ENCODE peak calls at places on chromosomes 4 and X, in four cellular contexts. K is MM.1S, G is cardiac muscle cell, J is psoas muscle. Y is an unnamed sample.

GRCh38 chr4:46274717-46275116 is 115.2 kb downstream of the GABRA2 start:
- DNase-seq in K (no peak), G (peak), J (no peak), Y (no peak)

GRCh38 chr4:156146581-156146980 is 192.9 kb upstream of the CTSO start:
- DNase-seq in K (no peak), G (no peak), J (no peak), Y (no peak)

GRCh38 chr4:99669084-99669483 is 11.5 kb upstream of the C4orf54 start:
- DNase-seq in K (no peak), G (no peak), J (no peak), Y (no peak)

GRCh38 chr4:54085284-54085683 is 14.7 kb upstream of the GSX2 start:
- DNase-seq in K (no peak), G (peak), J (peak), Y (no peak)

GRCh38 chr4:22573198-22573597 is 57.3 kb upstream of the ADGRA3 start:
- DNase-seq in K (no peak), G (peak), J (peak), Y (no peak)

GRCh38 chr4:73707918-73708577 is 32.3 kb upstream of the CXCL8 start:
- DNase-seq in K (no peak), G (peak), J (peak), Y (no peak)

GRCh38 chr4:72969957-72970356 is 99.6 kb downstream of the COX18 start:
- DNase-seq in K (no peak), G (peak), J (no peak), Y (no peak)

GRCh38 chr4:169557061-169557636 is 55.2 kb downstream of the NEK1 start:
- DNase-seq in K (no peak), G (no peak), J (no peak), Y (no peak)

GRCh38 chr4:86092684-86093083 is 267.2 kb downstream of the MAPK10 start:
- DNase-seq in K (no peak), G (peak), J (no peak), Y (no peak)

GRCh38 chr4:173119818-173120217 is 48.8 kb upstream of the GALNT7 start:
- DNase-seq in K (no peak), G (no peak), J (no peak), Y (no peak)

GRCh38 chr4:39365360-39365759 is 802 bp downstream of the RFC1 start:
- DNase-seq in K (no peak), G (no peak), J (no peak), Y (no peak)

GRCh38 chrX:2320580-2321327 is 180.0 kb downstream of the DHRSX start:
- DNase-seq in K (no peak), G (peak), J (peak), Y (peak)

GRCh38 chrX:12007881-12008280 is 130.4 kb upstream of the FRMPD4 start:
- DNase-seq in K (no peak), G (peak), J (no peak), Y (no peak)

GRCh38 chrX:121336831-121337421 is 289.5 kb downstream of the GLUD2 start:
- DNase-seq in K (no peak), G (no peak), J (no peak), Y (no peak)

GRCh38 chrX:9189286-9189685 is 155.4 kb upstream of the FAM9B start:
- DNase-seq in K (no peak), G (no peak), J (no peak), Y (no peak)

GRCh38 chr4:3361896-3362295 is 69.1 kb downstream of the RGS12 start:
- DNase-seq in K (no peak), G (no peak), J (no peak), Y (no peak)
- H3K27ac ChIP-seq in K (no peak), G (no peak), J (no peak), Y (no peak)

DNA sequence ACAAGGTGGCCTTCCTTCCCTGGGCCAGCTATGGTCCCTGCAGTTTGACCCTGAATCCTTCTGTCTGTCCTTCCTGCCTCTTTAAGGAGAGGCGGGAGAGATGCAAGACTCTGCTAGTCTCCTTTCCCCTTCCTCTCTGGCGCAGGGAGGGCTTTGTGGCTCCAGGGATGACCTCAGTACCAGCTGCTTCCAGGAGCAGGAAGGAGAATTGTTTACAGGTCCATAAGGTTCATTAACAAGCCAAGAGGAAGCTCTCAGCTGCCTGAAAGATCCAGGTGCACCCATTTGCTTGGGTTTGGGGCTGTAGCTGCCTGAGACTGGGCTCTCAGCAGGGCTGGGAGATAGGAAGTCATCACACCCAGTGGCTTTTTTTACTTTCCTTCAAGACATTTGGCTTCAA is 4.0 kb upstream of the FATE1 start:
- DNase-seq in K (no peak), G (no peak), J (no peak), Y (no peak)
- H3K27ac ChIP-seq in K (no peak), G (no peak), J (no peak), Y (no peak)

GRCh38 chr4:107721436-107722090 is 1.5 kb upstream of the PAPSS1 start:
- DNase-seq in K (peak), G (no peak), J (no peak), Y (no peak)

GRCh38 chr4:107718351-107718965 is 1.6 kb downstream of the PAPSS1 start:
- DNase-seq in K (peak), G (peak), J (no peak), Y (no peak)

GRCh38 chr4:107719211-107719926 is 665 bp downstream of the PAPSS1 start:
- DNase-seq in K (peak), G (peak), J (peak), Y (no peak)

GRCh38 chr4:107719927-107720722 is at the start of gene PAPSS1:
- DNase-seq in K (peak), G (peak), J (peak), Y (peak)
- H3K27ac ChIP-seq in K (peak), G (peak), J (peak), Y (peak)

DNA sequence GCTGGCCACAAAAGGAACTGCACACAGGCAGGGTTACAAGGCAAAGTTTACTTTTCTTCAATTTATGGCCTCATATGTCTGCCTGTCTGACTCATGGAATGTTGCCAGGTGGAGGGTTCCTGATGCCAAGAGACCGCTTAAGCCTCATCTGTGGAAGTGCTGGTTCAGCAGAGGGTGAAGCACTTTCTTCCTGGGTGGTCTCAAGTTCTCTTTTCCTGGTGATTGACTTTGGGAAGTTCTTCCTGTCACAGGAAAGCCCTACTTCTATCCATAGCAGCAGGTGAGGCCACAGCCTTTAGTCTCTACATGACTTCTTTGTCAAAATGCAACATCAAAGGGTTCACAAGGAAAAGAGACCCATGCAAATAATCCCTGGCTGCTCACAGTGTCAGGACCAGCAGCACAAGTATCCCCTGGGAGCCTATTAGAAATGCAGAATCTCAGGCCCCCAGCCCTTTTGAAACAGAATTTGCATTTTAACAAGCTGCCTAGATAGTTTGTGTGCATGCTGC is 81.4 kb upstream of the IGFBP7 start:
- DNase-seq in K (no peak), G (peak), J (no peak), Y (no peak)
- H3K27ac ChIP-seq in K (no peak), G (no peak), J (no peak), Y (no peak)

GRCh38 chr4:10353110-10353509 is 104.1 kb downstream of the ZNF518B start:
- DNase-seq in K (no peak), G (no peak), J (no peak), Y (no peak)

GRCh38 chr4:10354225-10354624 is 103.0 kb downstream of the ZNF518B start:
- DNase-seq in K (no peak), G (peak), J (no peak), Y (no peak)

DNA sequence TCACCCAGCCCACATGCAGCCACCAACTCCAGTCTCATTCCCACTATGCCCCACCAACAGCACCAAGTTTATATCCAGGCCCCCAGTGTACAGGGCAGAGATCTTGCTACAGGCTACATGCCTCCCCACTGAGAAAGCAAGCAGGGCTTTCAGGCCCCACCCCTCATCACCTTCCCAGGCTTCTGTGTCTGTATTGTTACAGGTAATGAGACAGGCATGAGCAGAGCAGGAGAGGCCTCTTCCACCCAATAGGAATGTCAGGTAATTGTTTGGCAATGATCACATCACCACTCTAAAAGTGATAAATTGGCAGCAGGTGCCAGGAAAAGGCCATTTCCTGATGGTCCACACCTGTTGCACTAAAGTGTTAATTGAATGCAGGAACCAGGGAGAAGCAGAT is 102.5 kb downstream of the ZNF518B start:
- DNase-seq in K (no peak), G (no peak), J (no peak), Y (no peak)
- H3K27ac ChIP-seq in K (no peak), G (no peak), J (no peak), Y (no peak)

GRCh38 chr4:83129258-83129657 is 14.7 kb upstream of the PLAC8 start:
- DNase-seq in K (no peak), G (no peak), J (no peak), Y (no peak)
- H3K27ac ChIP-seq in K (no peak), G (no peak), J (no peak), Y (no peak)

GRCh38 chr4:171639540-171639939 is 173.7 kb upstream of the GALNTL6 start:
- DNase-seq in K (peak), G (no peak), J (no peak), Y (no peak)
- H3K27ac ChIP-seq in K (no peak), G (no peak), J (no peak), Y (no peak)